ENCODE peak calls at places on chromosomes 2 and 18, in four cellular contexts. W, H, N and C are unnamed samples.

GRCh38 chr2:176508984-176509383 is 239.7 kb downstream of the MTX2 start:
- DNase-seq in W (no peak), H (no peak), N (no peak), C (no peak)

GRCh38 chr2:178309541-178309940 is 115.2 kb downstream of the OSBPL6 start:
- DNase-seq in W (no peak), H (no peak), N (no peak), C (no peak)

GRCh38 chr18:11163668-11164067 is 14.3 kb upstream of the PIEZO2 start:
- DNase-seq in W (no peak), H (no peak), N (peak), C (no peak)

GRCh38 chr2:241948901-241949735 is 79.6 kb downstream of the RTP5 start:
- DNase-seq in W (no peak), H (no peak), N (no peak), C (no peak)

GRCh38 chr2:75896779-75897366 is 186.2 kb upstream of the GCFC2 start:
- DNase-seq in W (no peak), H (no peak), N (no peak), C (peak)

GRCh38 chr2:158507141-158507540 is 50.4 kb downstream of the PKP4 start:
- DNase-seq in W (no peak), H (no peak), N (no peak), C (no peak)

GRCh38 chr18:78610179-78610578 is 369.4 kb upstream of the SALL3 start:
- DNase-seq in W (no peak), H (no peak), N (no peak), C (no peak)

GRCh38 chr18:3151379-3152264 is 68.1 kb downstream of the MYOM1 start:
- DNase-seq in W (peak), H (peak), N (no peak), C (no peak)

GRCh38 chr18:23281626-23282436 is 146.5 kb downstream of the CABLES1 start:
- DNase-seq in W (no peak), H (no peak), N (no peak), C (peak)

GRCh38 chr2:160615706-160616105 is 122.1 kb upstream of the RBMS1 start:
- DNase-seq in W (no peak), H (no peak), N (no peak), C (no peak)

GRCh38 chr18:56043691-56044090 is 455.7 kb upstream of the TCF4 start:
- DNase-seq in W (no peak), H (no peak), N (peak), C (no peak)

GRCh38 chr2:184628051-184628450 is 29.7 kb downstream of the ZNF804A start:
- DNase-seq in W (no peak), H (no peak), N (no peak), C (no peak)

GRCh38 chr2:134314656-134315377 is 60.9 kb downstream of the MGAT5 start:
- DNase-seq in W (no peak), H (no peak), N (no peak), C (no peak)

GRCh38 chr18:32158108-32158624 is 31.7 kb upstream of the MEP1B start:
- DNase-seq in W (peak), H (peak), N (peak), C (peak)

GRCh38 chr2:43161650-43162542 is 64.5 kb downstream of the ZFP36L2 start:
- DNase-seq in W (no peak), H (no peak), N (no peak), C (no peak)

GRCh38 chr2:28365158-28365557 is 27.5 kb upstream of the FOSL2 start:
- DNase-seq in W (no peak), H (no peak), N (peak), C (no peak)

GRCh38 chr2:237199577-237199976 is 113.9 kb downstream of the COPS8 start:
- DNase-seq in W (no peak), H (no peak), N (peak), C (no peak)

GRCh38 chr2:68292108-68292710 is 27.5 kb downstream of the CNRIP1 start:
- DNase-seq in W (peak), H (peak), N (no peak), C (peak)

GRCh38 chr2:196413821-196414274 is 225.7 kb upstream of the CCDC150 start:
- DNase-seq in W (peak), H (no peak), N (peak), C (no peak)

GRCh38 chr18:62702259-62702658 is 13.1 kb upstream of the PHLPP1 start:
- DNase-seq in W (no peak), H (peak), N (peak), C (no peak)

GRCh38 chr2:119266091-119266589 is 42.5 kb downstream of the STEAP3 start:
- DNase-seq in W (no peak), H (no peak), N (no peak), C (no peak)

GRCh38 chr18:34159691-34160185 is 65.0 kb downstream of the NOL4 start:
- DNase-seq in W (no peak), H (no peak), N (peak), C (no peak)